ENCODE peak calls at places on chromosome 5, in six cellular contexts. U is ovary; D is HCT116; F is psoas muscle; C is CD4-positive, CD25-positive, alpha-beta regulatory T cell; J is aorta. L is an unnamed sample. For H3K27me3, the result is how much of the 10 kb centered on the place peaks cover.

GRCh38 chr5:1105350-1106265 is 6.3 kb downstream of the SLC12A7 start:
- DNase-seq in U (no peak), D (no peak), F (no peak), C (peak), J (no peak), L (peak)

GRCh38 chr5:31630931-31631330 is 8.0 kb upstream of the PDZD2 start:
- DNase-seq in U (no peak), D (no peak), F (no peak), C (no peak), J (no peak), L (no peak)

GRCh38 chr5:74316064-74316586 is 324.4 kb downstream of the ENC1 start:
- DNase-seq in U (no peak), D (no peak), F (peak), C (no peak), J (peak), L (no peak)

GRCh38 chr5:1724822-1725602 is 74.6 kb downstream of the MRPL36 start:
- DNase-seq in U (no peak), D (no peak), F (no peak), C (peak), J (peak), L (no peak)

GRCh38 chr5:171534009-171534895 is 114.8 kb downstream of the FGF18 start:
- DNase-seq in U (no peak), D (no peak), F (no peak), C (no peak), J (no peak), L (no peak)

GRCh38 chr5:103497782-103498181 is 64.8 kb downstream of the NUDT12 start:
- DNase-seq in U (no peak), D (no peak), F (no peak), C (no peak), J (no peak), L (no peak)

GRCh38 chr5:45262061-45262590 is 434.1 kb downstream of the HCN1 start:
- DNase-seq in U (no peak), D (no peak), F (no peak), C (no peak), J (no peak), L (no peak)

GRCh38 chr5:74412064-74412463 is 228.5 kb downstream of the ENC1 start:
- DNase-seq in U (no peak), D (no peak), F (no peak), C (no peak), J (no peak), L (no peak)

GRCh38 chr5:107615173-107615856 is 55.4 kb downstream of the EFNA5 start:
- DNase-seq in U (no peak), D (no peak), F (no peak), C (no peak), J (no peak), L (no peak)

GRCh38 chr5:103010120-103010666 is 109.7 kb downstream of the GIN1 start:
- DNase-seq in U (no peak), D (no peak), F (no peak), C (peak), J (no peak), L (no peak)

GRCh38 chr5:36790847-36791246 is 85.7 kb upstream of the NIPBL start:
- DNase-seq in U (no peak), D (no peak), F (no peak), C (no peak), J (no peak), L (no peak)

GRCh38 chr5:180284161-180284560 is 7.7 kb downstream of the MAPK9 start:
- DNase-seq in U (no peak), D (no peak), F (no peak), C (no peak), J (no peak), L (no peak)

GRCh38 chr5:119271758-119272730 is 83.8 kb upstream of the TNFAIP8 start:
- DNase-seq in U (no peak), D (no peak), F (no peak), C (peak), J (no peak), L (no peak)

GRCh38 chr5:67648201-67648671 is 451.6 kb upstream of the CD180 start:
- DNase-seq in U (peak), D (no peak), F (peak), C (no peak), J (peak), L (peak)

GRCh38 chr5:111165058-111165457 is 59.1 kb upstream of the CAMK4 start:
- DNase-seq in U (no peak), D (no peak), F (no peak), C (no peak), J (no peak), L (no peak)

GRCh38 chr5:122971333-122971732 is 65.2 kb downstream of the PPIC start:
- DNase-seq in U (no peak), D (no peak), F (no peak), C (no peak), J (no peak), L (no peak)

GRCh38 chr5:147464211-147464610 is 45.7 kb downstream of the DPYSL3 start:
- DNase-seq in U (no peak), D (peak), F (no peak), C (no peak), J (no peak), L (no peak)

GRCh38 chr5:64417390-64417789 is 88.4 kb upstream of the RGS7BP start:
- DNase-seq in U (no peak), D (no peak), F (no peak), C (no peak), J (no peak), L (no peak)

GRCh38 chr5:9953691-9954090 is 296.0 kb downstream of the ATPSCKMT start:
- DNase-seq in U (no peak), D (no peak), F (no peak), C (no peak), J (no peak), L (no peak)

GRCh38 chr5:157222506-157223230 is 42.0 kb downstream of the ITK start:
- DNase-seq in U (no peak), D (no peak), F (no peak), C (peak), J (no peak), L (no peak)

GRCh38 chr5:458547-459353 is 15.8 kb downstream of the EXOC3 start:
- DNase-seq in U (peak), D (no peak), F (peak), C (peak), J (peak), L (peak)

GRCh38 chr5:56088431-56088949 is 93.7 kb upstream of the IL6ST start:
- DNase-seq in U (no peak), D (no peak), F (no peak), C (no peak), J (no peak), L (no peak)

GRCh38 chr5:132000677-132001453 is 10.6 kb downstream of the ACSL6 start:
- DNase-seq in U (no peak), D (no peak), F (no peak), C (peak), J (peak), L (peak)

GRCh38 chr5:67774153-67774552 is 441.4 kb upstream of the PIK3R1 start:
- DNase-seq in U (no peak), D (no peak), F (no peak), C (no peak), J (no peak), L (no peak)

GRCh38 chr5:15634771-15635347 is 134.9 kb downstream of the FBXL7 start:
- DNase-seq in U (no peak), D (no peak), F (no peak), C (no peak), J (no peak), L (no peak)

GRCh38 chr5:179261301-179262125 is 83.7 kb downstream of the ADAMTS2 start:
- DNase-seq in U (peak), D (no peak), F (peak), C (no peak), J (no peak), L (no peak)

GRCh38 chr5:145752947-145753346 is 82.2 kb downstream of the PRELID2 start:
- DNase-seq in U (no peak), D (no peak), F (no peak), C (no peak), J (no peak), L (no peak)

GRCh38 chr5:55896663-55897062 is 45.5 kb downstream of the IL31RA start:
- DNase-seq in U (no peak), D (no peak), F (no peak), C (no peak), J (no peak), L (no peak)

GRCh38 chr5:87829214-87829551 is 416.5 kb upstream of the CCNH start:
- DNase-seq in U (peak), D (peak), F (peak), C (no peak), J (peak), L (no peak)

GRCh38 chr5:170740586-170741205 is 42.8 kb upstream of the GABRP start:
- DNase-seq in U (no peak), D (no peak), F (no peak), C (no peak), J (no peak), L (no peak)

GRCh38 chr5:139745121-139745799 is 50.3 kb upstream of the PSD2 start:
- DNase-seq in U (peak), D (peak), F (peak), C (no peak), J (peak), L (no peak)

GRCh38 chr5:109529520-109529919 is 119.7 kb upstream of the PJA2 start:
- DNase-seq in U (no peak), D (no peak), F (peak), C (no peak), J (no peak), L (no peak)

GRCh38 chr5:9699681-9700080 is 69.5 kb upstream of the TAS2R1 start:
- DNase-seq in U (no peak), D (no peak), F (no peak), C (no peak), J (no peak), L (no peak)

GRCh38 chr5:168647083-168647482 is 67.9 kb upstream of the PANK3 start:
- DNase-seq in U (no peak), D (no peak), F (no peak), C (no peak), J (no peak), L (no peak)

GRCh38 chr5:73233053-73233460 is 60.1 kb downstream of the TMEM174 start:
- DNase-seq in U (no peak), D (no peak), F (no peak), C (no peak), J (no peak), L (no peak)

GRCh38 chr5:168356592-168356991 is 65.1 kb downstream of the WWC1 start:
- DNase-seq in U (no peak), D (no peak), F (no peak), C (no peak), J (no peak), L (no peak)

GRCh38 chr5:68518286-68518685 is 302.7 kb downstream of the PIK3R1 start:
- DNase-seq in U (no peak), D (no peak), F (no peak), C (no peak), J (no peak), L (no peak)

DNA sequence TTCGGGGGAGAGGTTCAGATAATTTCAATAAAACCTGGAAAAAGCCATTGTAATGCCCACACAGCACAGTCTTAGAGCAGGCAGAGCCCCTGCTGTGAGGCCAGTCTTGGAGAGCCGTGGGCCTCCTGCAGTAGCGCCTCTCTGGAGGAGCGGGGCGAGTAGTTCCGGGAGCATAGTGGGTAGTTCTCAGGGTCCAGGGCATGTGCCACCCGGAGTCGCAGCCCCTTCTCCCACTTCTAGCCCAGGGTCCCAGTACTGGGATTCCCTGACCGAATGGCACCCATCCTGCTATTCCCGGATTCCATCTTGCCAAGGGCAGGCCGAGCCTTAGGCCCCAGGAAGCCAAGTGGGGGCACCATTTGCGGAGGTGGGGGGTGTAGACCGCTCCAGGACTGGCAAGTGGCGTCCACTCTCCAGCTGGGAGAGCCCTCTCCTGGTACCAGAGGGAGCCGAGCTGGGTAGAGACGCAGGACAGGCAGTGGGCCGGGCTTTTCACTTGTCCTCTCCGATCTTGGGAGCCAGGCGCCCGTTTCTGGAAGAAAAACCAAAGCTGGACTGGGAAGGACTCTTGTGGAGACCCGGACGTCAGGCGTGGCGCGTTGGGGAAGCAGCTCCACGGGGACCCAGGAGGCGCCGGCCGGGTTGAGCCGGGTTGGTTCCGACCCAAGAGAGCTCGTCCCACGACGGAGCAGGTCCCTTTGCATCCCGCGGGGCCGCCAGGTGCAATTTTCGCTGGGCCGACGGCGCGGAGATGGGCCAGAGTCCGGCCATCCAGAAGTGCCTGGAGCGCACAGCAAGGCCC is 12.1 kb downstream of the PROP1 start:
- DNase-seq in U (no peak), D (no peak), F (no peak), C (no peak), J (no peak), L (no peak)
- H3K27me3 ChIP-seq in U (under half), D (under half), F (under half), C (under half), J (under half), L (half or more)

GRCh38 chr5:155733935-155734334 is 593.0 kb upstream of the SGCD start:
- DNase-seq in U (no peak), D (no peak), F (no peak), C (no peak), J (no peak), L (no peak)
- H3K27me3 ChIP-seq in U (under half), D (under half), F (under half), C (under half), J (under half), L (under half)

DNA sequence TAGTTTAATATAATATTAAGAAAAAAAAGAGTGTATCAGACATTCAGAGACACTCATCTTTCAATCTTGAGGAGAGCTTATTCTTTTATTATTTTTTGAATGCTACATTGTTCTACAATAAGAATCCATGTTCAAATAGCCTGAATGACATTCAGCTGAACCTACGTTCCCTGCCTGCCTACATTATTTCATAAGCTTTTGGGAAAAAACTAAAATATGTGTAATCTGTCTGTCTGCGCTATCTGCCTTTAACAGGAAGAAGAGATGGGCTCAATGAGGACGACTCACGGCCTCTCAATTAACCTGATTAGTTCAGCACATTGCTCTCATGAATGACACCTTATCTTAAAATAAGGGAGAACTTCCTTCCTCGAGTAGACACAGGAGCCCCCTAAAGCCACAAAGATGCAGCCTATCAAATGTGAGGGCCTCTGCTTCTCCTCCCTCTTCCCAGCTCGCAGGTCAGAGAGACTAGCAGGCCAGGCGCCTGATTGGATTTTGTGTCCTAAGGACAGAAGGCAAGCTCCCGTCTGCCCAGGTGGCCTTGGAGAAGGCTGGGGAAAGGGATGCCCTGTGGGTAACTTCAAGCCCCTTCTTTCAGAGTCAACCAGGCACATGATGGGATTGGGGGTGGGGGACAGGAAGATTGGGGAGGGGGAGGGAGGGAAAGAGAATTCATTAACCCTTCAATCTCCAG is 37.7 kb downstream of the EBF1 start:
- DNase-seq in U (no peak), D (no peak), F (no peak), C (no peak), J (no peak), L (no peak)
- H3K27me3 ChIP-seq in U (under half), D (half or more), F (under half), C (under half), J (under half), L (under half)

GRCh38 chr5:62134811-62135210 is 171.2 kb upstream of the KIF2A start:
- DNase-seq in U (no peak), D (no peak), F (no peak), C (no peak), J (no peak), L (no peak)
- H3K27me3 ChIP-seq in U (under half), D (under half), F (under half), C (under half), J (under half), L (under half)

GRCh38 chr5:76622076-76622475 is 1.1 kb downstream of the F2RL2 start:
- DNase-seq in U (no peak), D (no peak), F (no peak), C (no peak), J (no peak), L (no peak)
- H3K27me3 ChIP-seq in U (under half), D (under half), F (under half), C (under half), J (under half), L (under half)

GRCh38 chr5:174736351-174736721 is 12.0 kb downstream of the MSX2 start:
- DNase-seq in U (no peak), D (no peak), F (no peak), C (no peak), J (no peak), L (no peak)
- H3K27me3 ChIP-seq in U (under half), D (under half), F (under half), C (under half), J (under half), L (half or more)

L was measured in transverse colon.